ENCODE peak calls at places on chromosomes 13 and 19, in seven cellular contexts. Y, B, X, I, E, G and J are unnamed samples.

GRCh38 chr13:106753241-106753640 is 185.3 kb upstream of the ARGLU1 start:
- DNase-seq in Y (no peak), B (no peak), X (no peak), I (no peak), E (no peak), G (no peak), J (no peak)

GRCh38 chr19:3942790-3943409 is 10.0 kb downstream of the NMRK2 start:
- DNase-seq in Y (no peak), B (no peak), X (no peak), I (no peak), E (no peak), G (no peak), J (peak)

GRCh38 chr19:12825259-12826131 is 8.9 kb downstream of the RTBDN start:
- DNase-seq in Y (no peak), B (no peak), X (no peak), I (no peak), E (peak), G (no peak), J (peak)

GRCh38 chr19:23706657-23707056 is 19.6 kb upstream of the ZNF675 start:
- DNase-seq in Y (no peak), B (no peak), X (no peak), I (no peak), E (no peak), G (no peak), J (no peak)

GRCh38 chr13:69857188-69857821 is 250.3 kb upstream of the ATXN8OS start:
- DNase-seq in Y (peak), B (peak), X (peak), I (peak), E (peak), G (peak), J (no peak)

GRCh38 chr13:85254641-85255040 is 544.6 kb downstream of the SLITRK6 start:
- DNase-seq in Y (no peak), B (no peak), X (no peak), I (no peak), E (no peak), G (no peak), J (no peak)

GRCh38 chr19:14768001-14768400 is 10.4 kb downstream of the ADGRE2 start:
- DNase-seq in Y (no peak), B (no peak), X (no peak), I (no peak), E (no peak), G (no peak), J (no peak)

GRCh38 chr19:6536138-6536671 is 5.4 kb downstream of the TNFSF9 start:
- DNase-seq in Y (peak), B (peak), X (peak), I (no peak), E (no peak), G (peak), J (peak)

GRCh38 chr19:16876904-16877361 is 11.9 kb upstream of the F2RL3 start:
- DNase-seq in Y (no peak), B (no peak), X (peak), I (no peak), E (no peak), G (no peak), J (no peak)

GRCh38 chr19:50203281-50204080 is at the start of gene MYH14:
- DNase-seq in Y (peak), B (peak), X (peak), I (no peak), E (peak), G (peak), J (peak)

GRCh38 chr13:40336228-40337221 is 329.9 kb downstream of the FOXO1 start:
- DNase-seq in Y (no peak), B (no peak), X (no peak), I (no peak), E (no peak), G (no peak), J (no peak)

GRCh38 chr13:98171806-98172569 is 5.1 kb downstream of the RNF113B start:
- DNase-seq in Y (no peak), B (no peak), X (peak), I (peak), E (peak), G (no peak), J (peak)

GRCh38 chr19:13849277-13849676 is 27.7 kb upstream of the NANOS3 start:
- DNase-seq in Y (no peak), B (no peak), X (no peak), I (no peak), E (no peak), G (no peak), J (no peak)

GRCh38 chr19:32830231-32831014 is 39.1 kb downstream of the SLC7A9 start:
- DNase-seq in Y (no peak), B (no peak), X (peak), I (peak), E (peak), G (no peak), J (no peak)

GRCh38 chr13:33033361-33033812 is 17.2 kb downstream of the KL start:
- DNase-seq in Y (no peak), B (no peak), X (no peak), I (no peak), E (no peak), G (no peak), J (no peak)

GRCh38 chr19:41431426-41432386 is 4.5 kb upstream of the B3GNT8 start:
- DNase-seq in Y (no peak), B (no peak), X (no peak), I (peak), E (peak), G (peak), J (peak)

GRCh38 chr13:50130686-50131051 is 115.4 kb downstream of the KCNRG start:
- DNase-seq in Y (peak), B (no peak), X (no peak), I (peak), E (peak), G (no peak), J (peak)

GRCh38 chr19:23070353-23070781 is 46.5 kb upstream of the ZNF730 start:
- DNase-seq in Y (no peak), B (no peak), X (peak), I (peak), E (peak), G (no peak), J (peak)

GRCh38 chr13:97506511-97506910 is 72.5 kb downstream of the RAP2A start:
- DNase-seq in Y (no peak), B (no peak), X (no peak), I (peak), E (peak), G (no peak), J (no peak)

GRCh38 chr13:71290963-71291937 is 575.8 kb downstream of the DACH1 start:
- DNase-seq in Y (no peak), B (no peak), X (peak), I (peak), E (peak), G (no peak), J (no peak)

GRCh38 chr13:111514646-111515617 is 194.5 kb downstream of the TEX29 start:
- DNase-seq in Y (no peak), B (no peak), X (no peak), I (no peak), E (no peak), G (no peak), J (no peak)

GRCh38 chr13:31054632-31055031 is 107.1 kb downstream of the HSPH1 start:
- DNase-seq in Y (no peak), B (no peak), X (no peak), I (no peak), E (no peak), G (no peak), J (no peak)

GRCh38 chr13:106867249-106867648 is 299.3 kb upstream of the ARGLU1 start:
- DNase-seq in Y (no peak), B (no peak), X (peak), I (no peak), E (peak), G (no peak), J (no peak)

GRCh38 chr13:87052731-87053130 is 618.4 kb upstream of the SLITRK5 start:
- DNase-seq in Y (no peak), B (no peak), X (peak), I (peak), E (no peak), G (no peak), J (no peak)

GRCh38 chr19:38265213-38265861 is 964 bp downstream of the SPINT2 start:
- DNase-seq in Y (peak), B (no peak), X (peak), I (no peak), E (no peak), G (peak), J (peak)

GRCh38 chr19:46176116-46176860 is 28.2 kb downstream of the IGFL2 start:
- DNase-seq in Y (no peak), B (no peak), X (no peak), I (no peak), E (no peak), G (no peak), J (peak)

GRCh38 chr13:37143901-37144300 is 38.4 kb upstream of the CSNK1A1L start:
- DNase-seq in Y (no peak), B (no peak), X (peak), I (peak), E (peak), G (no peak), J (no peak)

GRCh38 chr13:83498045-83498444 is 384.2 kb downstream of the SLITRK1 start:
- DNase-seq in Y (no peak), B (no peak), X (no peak), I (no peak), E (peak), G (no peak), J (no peak)

DNA sequence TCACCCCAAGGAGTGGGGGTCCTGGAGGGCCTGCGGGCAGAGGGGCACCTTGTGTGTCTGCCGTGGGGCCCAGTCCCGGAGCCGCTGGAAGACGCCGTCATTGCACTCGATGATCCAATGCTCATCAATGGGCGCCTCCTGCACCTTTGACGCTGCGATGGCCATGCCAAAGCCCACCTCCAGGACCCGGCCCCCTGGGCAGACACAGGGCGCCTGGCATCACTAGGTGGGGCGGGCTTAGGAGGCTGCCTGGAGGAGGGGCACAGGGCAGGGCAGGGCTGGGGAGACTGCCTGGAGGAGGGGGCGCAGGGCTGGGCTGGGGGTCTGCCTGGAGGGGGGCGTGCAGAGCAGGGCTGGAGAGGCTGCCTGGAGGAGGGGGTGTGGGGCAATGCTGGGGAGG is 1.6 kb downstream of the GAMT start:
- DNase-seq in Y (no peak), B (no peak), X (no peak), I (no peak), E (no peak), G (no peak), J (no peak)
- TF ChIP-seq CTCF in Y (no peak), B (no peak), X (no peak), I (no peak), E (no peak), G (no peak), J (no peak)

GRCh38 chr19:55638864-55639359 is 1.9 kb upstream of the ZNF580 start:
- DNase-seq in Y (peak), B (no peak), X (peak), I (peak), E (peak), G (no peak), J (peak)

GRCh38 chr19:55641376-55642152 is 762 bp downstream of the ZNF580 start:
- DNase-seq in Y (peak), B (no peak), X (peak), I (peak), E (peak), G (no peak), J (no peak)

GRCh38 chr19:55642153-55643002 is 1.1 kb upstream of the ZNF581 start:
- DNase-seq in Y (no peak), B (no peak), X (peak), I (no peak), E (peak), G (no peak), J (peak)

GRCh38 chr19:55640577-55641375 is at the start of gene ZNF580:
- DNase-seq in Y (peak), B (no peak), X (peak), I (peak), E (peak), G (peak), J (peak)

GRCh38 chr19:55640043-55640576 is 692 bp upstream of the ZNF580 start:
- DNase-seq in Y (no peak), B (no peak), X (peak), I (peak), E (peak), G (no peak), J (peak)
- TF ChIP-seq CTCF in Y (no peak), B (no peak), X (peak), I (peak), E (peak), G (peak), J (no peak)

GRCh38 chr13:91158015-91158390 is 189.5 kb upstream of the MIR17HG start:
- DNase-seq in Y (no peak), B (no peak), X (no peak), I (no peak), E (no peak), G (no peak), J (no peak)

GRCh38 chr13:91165758-91166157 is 181.7 kb upstream of the MIR17HG start:
- DNase-seq in Y (no peak), B (no peak), X (no peak), I (no peak), E (no peak), G (no peak), J (no peak)

GRCh38 chr13:91157273-91158014 is 190.0 kb upstream of the MIR17HG start:
- DNase-seq in Y (no peak), B (no peak), X (no peak), I (no peak), E (no peak), G (no peak), J (no peak)

GRCh38 chr13:91166714-91167511 is 180.6 kb upstream of the MIR17HG start:
- DNase-seq in Y (no peak), B (no peak), X (no peak), I (no peak), E (no peak), G (no peak), J (no peak)

DNA sequence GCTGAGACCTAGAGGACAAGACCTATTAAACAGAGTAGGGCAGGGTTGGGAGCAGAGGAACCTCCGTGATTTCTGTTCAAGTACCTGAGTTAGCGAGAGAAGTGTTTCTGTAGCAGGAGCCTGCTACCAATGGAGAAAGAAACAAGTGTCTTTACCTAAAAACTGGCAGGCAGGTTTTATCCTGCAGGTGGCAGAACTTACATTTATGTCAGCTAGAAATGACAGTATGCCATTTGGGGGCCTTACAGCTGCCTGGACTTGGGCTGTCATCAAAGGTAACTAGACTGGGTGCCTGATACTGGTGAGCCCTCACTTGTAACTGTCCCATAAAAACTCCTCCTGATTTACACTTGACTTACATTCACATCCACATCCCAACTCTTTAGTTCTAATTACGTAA is 185.3 kb upstream of the MIR17HG start:
- DNase-seq in Y (no peak), B (no peak), X (no peak), I (no peak), E (no peak), G (no peak), J (peak)
- TF ChIP-seq CTCF in Y (no peak), B (no peak), X (no peak), I (no peak), E (no peak), G (no peak), J (peak)

DNA sequence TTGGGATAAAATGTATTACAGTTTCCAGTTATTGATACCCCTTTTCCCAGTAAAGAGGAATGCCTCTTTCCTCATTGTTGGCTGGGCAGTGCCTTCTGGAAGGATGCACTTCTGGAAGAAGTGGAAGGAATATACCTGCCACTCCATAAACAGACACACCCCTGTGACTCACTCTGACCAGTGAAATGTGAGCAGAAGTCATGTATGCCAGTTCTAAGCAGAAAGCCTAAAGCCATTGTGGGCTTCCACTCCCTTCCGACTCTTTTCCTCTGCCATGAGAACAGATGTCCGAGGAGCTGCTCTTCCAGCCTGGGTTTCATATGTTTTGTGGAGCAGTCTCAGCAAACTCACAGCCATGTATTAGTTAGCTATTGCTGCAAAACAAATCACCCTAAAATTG is 166.1 kb upstream of the SERP2 start:
- DNase-seq in Y (no peak), B (no peak), X (no peak), I (no peak), E (no peak), G (no peak), J (no peak)
- TF ChIP-seq CTCF in Y (no peak), B (no peak), X (no peak), I (no peak), E (no peak), G (no peak), J (no peak)

GRCh38 chr19:10309423-10309822 is at the start of gene ZGLP1:
- DNase-seq in Y (no peak), B (no peak), X (no peak), I (no peak), E (no peak), G (no peak), J (no peak)
- TF ChIP-seq CTCF in Y (no peak), B (no peak), X (no peak), I (no peak), E (no peak), G (no peak), J (no peak)